ENCODE peak calls at places on chromosomes 7 and 10, in nine cellular contexts. One of them, this sample, is unnamed.

GRCh38 chr7:112173214-112173905 is 32.8 kb downstream of the DOCK4 start:
- DNase-seq in DMS153: no peak
- DNase-seq in frontal cortex: no peak
- DNase-seq in choroid plexus epithelial cell: no peak
- DNase-seq in naive thymus-derived CD8-positive, alpha-beta T cell: no peak
- DNase-seq in memory B cell: no peak
- DNase-seq in NCI-H1105: no peak
- DNase-seq in kidney tubule cell: no peak
- DNase-seq in activated CD4-positive, alpha-beta memory T cell treated with anti-CD3 and anti-CD28 coated beads for 36 hours: no peak
- DNase-seq in this sample: no peak

GRCh38 chr7:142881586-142882337 is 3.8 kb downstream of the TRPV6 start:
- DNase-seq in DMS153: no peak
- DNase-seq in frontal cortex: no peak
- DNase-seq in choroid plexus epithelial cell: no peak
- DNase-seq in naive thymus-derived CD8-positive, alpha-beta T cell: no peak
- DNase-seq in memory B cell: no peak
- DNase-seq in NCI-H1105: no peak
- DNase-seq in kidney tubule cell: no peak
- DNase-seq in activated CD4-positive, alpha-beta memory T cell treated with anti-CD3 and anti-CD28 coated beads for 36 hours: no peak
- DNase-seq in this sample: no peak

GRCh38 chr10:35716776-35717175 is 74.7 kb upstream of the FZD8 start:
- DNase-seq in DMS153: no peak
- DNase-seq in frontal cortex: no peak
- DNase-seq in choroid plexus epithelial cell: no peak
- DNase-seq in naive thymus-derived CD8-positive, alpha-beta T cell: no peak
- DNase-seq in memory B cell: no peak
- DNase-seq in NCI-H1105: no peak
- DNase-seq in kidney tubule cell: peak
- DNase-seq in activated CD4-positive, alpha-beta memory T cell treated with anti-CD3 and anti-CD28 coated beads for 36 hours: no peak
- DNase-seq in this sample: no peak

GRCh38 chr10:1114355-1115261 is 58.4 kb downstream of the WDR37 start:
- DNase-seq in DMS153: no peak
- DNase-seq in frontal cortex: no peak
- DNase-seq in choroid plexus epithelial cell: no peak
- DNase-seq in naive thymus-derived CD8-positive, alpha-beta T cell: no peak
- DNase-seq in memory B cell: no peak
- DNase-seq in NCI-H1105: no peak
- DNase-seq in kidney tubule cell: no peak
- DNase-seq in activated CD4-positive, alpha-beta memory T cell treated with anti-CD3 and anti-CD28 coated beads for 36 hours: no peak
- DNase-seq in this sample: no peak

GRCh38 chr7:32073533-32073932 is 3.3 kb upstream of the PDE1C start:
- DNase-seq in DMS153: no peak
- DNase-seq in frontal cortex: no peak
- DNase-seq in choroid plexus epithelial cell: no peak
- DNase-seq in naive thymus-derived CD8-positive, alpha-beta T cell: no peak
- DNase-seq in memory B cell: no peak
- DNase-seq in NCI-H1105: no peak
- DNase-seq in kidney tubule cell: no peak
- DNase-seq in activated CD4-positive, alpha-beta memory T cell treated with anti-CD3 and anti-CD28 coated beads for 36 hours: no peak
- DNase-seq in this sample: no peak

GRCh38 chr10:24333736-24334135 is 124.8 kb downstream of the KIAA1217 start:
- DNase-seq in DMS153: no peak
- DNase-seq in frontal cortex: no peak
- DNase-seq in choroid plexus epithelial cell: peak
- DNase-seq in naive thymus-derived CD8-positive, alpha-beta T cell: no peak
- DNase-seq in memory B cell: no peak
- DNase-seq in NCI-H1105: no peak
- DNase-seq in kidney tubule cell: no peak
- DNase-seq in activated CD4-positive, alpha-beta memory T cell treated with anti-CD3 and anti-CD28 coated beads for 36 hours: no peak
- DNase-seq in this sample: no peak

GRCh38 chr10:75857269-75857846 is 425.9 kb downstream of the LRMDA start:
- DNase-seq in DMS153: no peak
- DNase-seq in frontal cortex: no peak
- DNase-seq in choroid plexus epithelial cell: no peak
- DNase-seq in naive thymus-derived CD8-positive, alpha-beta T cell: no peak
- DNase-seq in memory B cell: no peak
- DNase-seq in NCI-H1105: no peak
- DNase-seq in kidney tubule cell: no peak
- DNase-seq in activated CD4-positive, alpha-beta memory T cell treated with anti-CD3 and anti-CD28 coated beads for 36 hours: no peak
- DNase-seq in this sample: no peak

GRCh38 chr7:128453836-128454804 is 1.6 kb upstream of the HILPDA start:
- DNase-seq in DMS153: no peak
- DNase-seq in frontal cortex: peak
- DNase-seq in choroid plexus epithelial cell: peak
- DNase-seq in naive thymus-derived CD8-positive, alpha-beta T cell: no peak
- DNase-seq in memory B cell: no peak
- DNase-seq in NCI-H1105: no peak
- DNase-seq in kidney tubule cell: peak
- DNase-seq in activated CD4-positive, alpha-beta memory T cell treated with anti-CD3 and anti-CD28 coated beads for 36 hours: no peak
- DNase-seq in this sample: no peak

GRCh38 chr7:1691601-1692499 is 21.8 kb downstream of the ELFN1 start:
- DNase-seq in DMS153: no peak
- DNase-seq in frontal cortex: peak
- DNase-seq in choroid plexus epithelial cell: no peak
- DNase-seq in naive thymus-derived CD8-positive, alpha-beta T cell: no peak
- DNase-seq in memory B cell: no peak
- DNase-seq in NCI-H1105: no peak
- DNase-seq in kidney tubule cell: peak
- DNase-seq in activated CD4-positive, alpha-beta memory T cell treated with anti-CD3 and anti-CD28 coated beads for 36 hours: peak
- DNase-seq in this sample: no peak

GRCh38 chr7:48035967-48036478 is 680 bp downstream of the C7orf57 start:
- DNase-seq in DMS153: no peak
- DNase-seq in frontal cortex: no peak
- DNase-seq in choroid plexus epithelial cell: peak
- DNase-seq in naive thymus-derived CD8-positive, alpha-beta T cell: no peak
- DNase-seq in memory B cell: peak
- DNase-seq in NCI-H1105: no peak
- DNase-seq in kidney tubule cell: peak
- DNase-seq in activated CD4-positive, alpha-beta memory T cell treated with anti-CD3 and anti-CD28 coated beads for 36 hours: no peak
- DNase-seq in this sample: no peak

GRCh38 chr7:25929448-25929847 is 222.6 kb upstream of the NFE2L3 start:
- DNase-seq in DMS153: no peak
- DNase-seq in frontal cortex: no peak
- DNase-seq in choroid plexus epithelial cell: no peak
- DNase-seq in naive thymus-derived CD8-positive, alpha-beta T cell: no peak
- DNase-seq in memory B cell: no peak
- DNase-seq in NCI-H1105: no peak
- DNase-seq in kidney tubule cell: no peak
- DNase-seq in activated CD4-positive, alpha-beta memory T cell treated with anti-CD3 and anti-CD28 coated beads for 36 hours: no peak
- DNase-seq in this sample: no peak

GRCh38 chr7:115558186-115558585 is 472.4 kb downstream of the TFEC start:
- DNase-seq in DMS153: no peak
- DNase-seq in frontal cortex: no peak
- DNase-seq in choroid plexus epithelial cell: peak
- DNase-seq in naive thymus-derived CD8-positive, alpha-beta T cell: no peak
- DNase-seq in memory B cell: no peak
- DNase-seq in NCI-H1105: no peak
- DNase-seq in kidney tubule cell: no peak
- DNase-seq in activated CD4-positive, alpha-beta memory T cell treated with anti-CD3 and anti-CD28 coated beads for 36 hours: no peak
- DNase-seq in this sample: no peak

GRCh38 chr7:24752073-24752800 is 5.0 kb downstream of the GSDME start:
- DNase-seq in DMS153: no peak
- DNase-seq in frontal cortex: no peak
- DNase-seq in choroid plexus epithelial cell: no peak
- DNase-seq in naive thymus-derived CD8-positive, alpha-beta T cell: no peak
- DNase-seq in memory B cell: no peak
- DNase-seq in NCI-H1105: no peak
- DNase-seq in kidney tubule cell: no peak
- DNase-seq in activated CD4-positive, alpha-beta memory T cell treated with anti-CD3 and anti-CD28 coated beads for 36 hours: no peak
- DNase-seq in this sample: no peak

GRCh38 chr7:34160261-34160752 is 255.0 kb downstream of the BMPER start:
- DNase-seq in DMS153: no peak
- DNase-seq in frontal cortex: no peak
- DNase-seq in choroid plexus epithelial cell: peak
- DNase-seq in naive thymus-derived CD8-positive, alpha-beta T cell: no peak
- DNase-seq in memory B cell: no peak
- DNase-seq in NCI-H1105: no peak
- DNase-seq in kidney tubule cell: peak
- DNase-seq in activated CD4-positive, alpha-beta memory T cell treated with anti-CD3 and anti-CD28 coated beads for 36 hours: no peak
- DNase-seq in this sample: no peak

GRCh38 chr10:14553434-14553833 is 221.3 kb downstream of the FAM107B start:
- DNase-seq in DMS153: no peak
- DNase-seq in frontal cortex: no peak
- DNase-seq in choroid plexus epithelial cell: peak
- DNase-seq in naive thymus-derived CD8-positive, alpha-beta T cell: no peak
- DNase-seq in memory B cell: no peak
- DNase-seq in NCI-H1105: no peak
- DNase-seq in kidney tubule cell: peak
- DNase-seq in activated CD4-positive, alpha-beta memory T cell treated with anti-CD3 and anti-CD28 coated beads for 36 hours: peak
- DNase-seq in this sample: no peak

GRCh38 chr10:34109952-34110702 is 705.0 kb downstream of the PARD3 start:
- DNase-seq in DMS153: no peak
- DNase-seq in frontal cortex: no peak
- DNase-seq in choroid plexus epithelial cell: peak
- DNase-seq in naive thymus-derived CD8-positive, alpha-beta T cell: no peak
- DNase-seq in memory B cell: no peak
- DNase-seq in NCI-H1105: no peak
- DNase-seq in kidney tubule cell: no peak
- DNase-seq in activated CD4-positive, alpha-beta memory T cell treated with anti-CD3 and anti-CD28 coated beads for 36 hours: no peak
- DNase-seq in this sample: no peak

GRCh38 chr10:94192974-94193373 is 169.8 kb downstream of the NOC3L start:
- DNase-seq in DMS153: no peak
- DNase-seq in frontal cortex: no peak
- DNase-seq in choroid plexus epithelial cell: peak
- DNase-seq in naive thymus-derived CD8-positive, alpha-beta T cell: no peak
- DNase-seq in memory B cell: no peak
- DNase-seq in NCI-H1105: no peak
- DNase-seq in kidney tubule cell: no peak
- DNase-seq in activated CD4-positive, alpha-beta memory T cell treated with anti-CD3 and anti-CD28 coated beads for 36 hours: no peak
- DNase-seq in this sample: no peak

GRCh38 chr10:132900211-132900756 is 42.1 kb downstream of the CFAP46 start:
- DNase-seq in DMS153: no peak
- DNase-seq in frontal cortex: no peak
- DNase-seq in choroid plexus epithelial cell: no peak
- DNase-seq in naive thymus-derived CD8-positive, alpha-beta T cell: no peak
- DNase-seq in memory B cell: no peak
- DNase-seq in NCI-H1105: no peak
- DNase-seq in kidney tubule cell: no peak
- DNase-seq in activated CD4-positive, alpha-beta memory T cell treated with anti-CD3 and anti-CD28 coated beads for 36 hours: no peak
- DNase-seq in this sample: no peak

GRCh38 chr10:123558651-123559050 is 107.5 kb upstream of the GPR26 start:
- DNase-seq in DMS153: no peak
- DNase-seq in frontal cortex: no peak
- DNase-seq in choroid plexus epithelial cell: no peak
- DNase-seq in naive thymus-derived CD8-positive, alpha-beta T cell: no peak
- DNase-seq in memory B cell: no peak
- DNase-seq in NCI-H1105: no peak
- DNase-seq in kidney tubule cell: no peak
- DNase-seq in activated CD4-positive, alpha-beta memory T cell treated with anti-CD3 and anti-CD28 coated beads for 36 hours: no peak
- DNase-seq in this sample: no peak

GRCh38 chr7:145902123-145902522 is 214.5 kb upstream of the CNTNAP2 start:
- DNase-seq in DMS153: no peak
- DNase-seq in frontal cortex: no peak
- DNase-seq in choroid plexus epithelial cell: no peak
- DNase-seq in naive thymus-derived CD8-positive, alpha-beta T cell: no peak
- DNase-seq in memory B cell: no peak
- DNase-seq in NCI-H1105: no peak
- DNase-seq in kidney tubule cell: no peak
- DNase-seq in activated CD4-positive, alpha-beta memory T cell treated with anti-CD3 and anti-CD28 coated beads for 36 hours: no peak
- DNase-seq in this sample: no peak

GRCh38 chr7:115679976-115680375 is 350.6 kb downstream of the TFEC start:
- DNase-seq in DMS153: no peak
- DNase-seq in frontal cortex: no peak
- DNase-seq in choroid plexus epithelial cell: peak
- DNase-seq in naive thymus-derived CD8-positive, alpha-beta T cell: no peak
- DNase-seq in memory B cell: no peak
- DNase-seq in NCI-H1105: peak
- DNase-seq in kidney tubule cell: peak
- DNase-seq in activated CD4-positive, alpha-beta memory T cell treated with anti-CD3 and anti-CD28 coated beads for 36 hours: no peak
- DNase-seq in this sample: peak

GRCh38 chr10:103855424-103855823 is at the start of gene SH3PXD2A:
- DNase-seq in DMS153: no peak
- DNase-seq in frontal cortex: peak
- DNase-seq in choroid plexus epithelial cell: no peak
- DNase-seq in naive thymus-derived CD8-positive, alpha-beta T cell: peak
- DNase-seq in memory B cell: no peak
- DNase-seq in NCI-H1105: no peak
- DNase-seq in kidney tubule cell: no peak
- DNase-seq in activated CD4-positive, alpha-beta memory T cell treated with anti-CD3 and anti-CD28 coated beads for 36 hours: peak
- DNase-seq in this sample: no peak

GRCh38 chr10:86481761-86482160 is 39.8 kb downstream of the WAPL start:
- DNase-seq in DMS153: no peak
- DNase-seq in frontal cortex: no peak
- DNase-seq in choroid plexus epithelial cell: peak
- DNase-seq in naive thymus-derived CD8-positive, alpha-beta T cell: no peak
- DNase-seq in memory B cell: no peak
- DNase-seq in NCI-H1105: no peak
- DNase-seq in kidney tubule cell: no peak
- DNase-seq in activated CD4-positive, alpha-beta memory T cell treated with anti-CD3 and anti-CD28 coated beads for 36 hours: no peak
- DNase-seq in this sample: no peak

GRCh38 chr7:142438235-142438922 is 180.5 kb upstream of the PRSS58 start:
- DNase-seq in DMS153: no peak
- DNase-seq in frontal cortex: peak
- DNase-seq in choroid plexus epithelial cell: peak
- DNase-seq in naive thymus-derived CD8-positive, alpha-beta T cell: peak
- DNase-seq in memory B cell: no peak
- DNase-seq in NCI-H1105: no peak
- DNase-seq in kidney tubule cell: peak
- DNase-seq in activated CD4-positive, alpha-beta memory T cell treated with anti-CD3 and anti-CD28 coated beads for 36 hours: peak
- DNase-seq in this sample: peak

GRCh38 chr7:141674201-141674671 is 27.7 kb downstream of the DENND11 start:
- DNase-seq in DMS153: no peak
- DNase-seq in frontal cortex: no peak
- DNase-seq in choroid plexus epithelial cell: peak
- DNase-seq in naive thymus-derived CD8-positive, alpha-beta T cell: no peak
- DNase-seq in memory B cell: no peak
- DNase-seq in NCI-H1105: no peak
- DNase-seq in kidney tubule cell: peak
- DNase-seq in activated CD4-positive, alpha-beta memory T cell treated with anti-CD3 and anti-CD28 coated beads for 36 hours: no peak
- DNase-seq in this sample: no peak

GRCh38 chr7:21869785-21870402 is 75.8 kb downstream of the CDCA7L start:
- DNase-seq in DMS153: no peak
- DNase-seq in frontal cortex: no peak
- DNase-seq in choroid plexus epithelial cell: peak
- DNase-seq in naive thymus-derived CD8-positive, alpha-beta T cell: no peak
- DNase-seq in memory B cell: no peak
- DNase-seq in NCI-H1105: no peak
- DNase-seq in kidney tubule cell: peak
- DNase-seq in activated CD4-positive, alpha-beta memory T cell treated with anti-CD3 and anti-CD28 coated beads for 36 hours: no peak
- DNase-seq in this sample: no peak

GRCh38 chr7:76225951-76226350 is 24.3 kb downstream of the SRRM3 start:
- DNase-seq in DMS153: no peak
- DNase-seq in frontal cortex: no peak
- DNase-seq in choroid plexus epithelial cell: no peak
- DNase-seq in naive thymus-derived CD8-positive, alpha-beta T cell: no peak
- DNase-seq in memory B cell: no peak
- DNase-seq in NCI-H1105: no peak
- DNase-seq in kidney tubule cell: no peak
- DNase-seq in activated CD4-positive, alpha-beta memory T cell treated with anti-CD3 and anti-CD28 coated beads for 36 hours: no peak
- DNase-seq in this sample: no peak

GRCh38 chr10:101123815-101124617 is 7.1 kb upstream of the TLX1 start:
- DNase-seq in DMS153: no peak
- DNase-seq in frontal cortex: no peak
- DNase-seq in choroid plexus epithelial cell: no peak
- DNase-seq in naive thymus-derived CD8-positive, alpha-beta T cell: no peak
- DNase-seq in memory B cell: no peak
- DNase-seq in NCI-H1105: no peak
- DNase-seq in kidney tubule cell: no peak
- DNase-seq in activated CD4-positive, alpha-beta memory T cell treated with anti-CD3 and anti-CD28 coated beads for 36 hours: no peak
- DNase-seq in this sample: no peak